ENCODE peak calls at places on chromosomes 7 and 10, in nine cellular contexts. One of them, this sample, is unnamed.

GRCh38 chr7:76108540-76109233 is 60.8 kb downstream of the MDH2 start:
- DNase-seq in K562: no peak
- DNase-seq in lower lobe of right lung: peak; percentile 60
- DNase-seq in foreskin keratinocyte: no peak
- DNase-seq in WERI-Rb-1: no peak
- DNase-seq in stomach: peak; percentile 77
- DNase-seq in AG04450: no peak
- DNase-seq in dorsolateral prefrontal cortex: no peak
- DNase-seq in astrocyte: peak; percentile 32
- DNase-seq in this sample: no peak

GRCh38 chr7:95066736-95067530 is 159.5 kb downstream of the PPP1R9A start:
- DNase-seq in lower lobe of right lung: no peak
- DNase-seq in AG04450: no peak
- DNase-seq in astrocyte: peak; percentile 50
- DNase-seq in K562: no peak
- DNase-seq in dorsolateral prefrontal cortex: no peak
- DNase-seq in stomach: no peak
- DNase-seq in foreskin keratinocyte: peak; percentile 13
- DNase-seq in WERI-Rb-1: no peak
- DNase-seq in this sample: peak; percentile 18

GRCh38 chr7:82655965-82656364 is 212.4 kb upstream of the CACNA2D1 start:
- DNase-seq in K562: no peak
- DNase-seq in stomach: no peak
- DNase-seq in foreskin keratinocyte: no peak
- DNase-seq in WERI-Rb-1: no peak
- DNase-seq in dorsolateral prefrontal cortex: no peak
- DNase-seq in astrocyte: peak; percentile 57
- DNase-seq in AG04450: no peak
- DNase-seq in lower lobe of right lung: no peak
- DNase-seq in this sample: no peak

GRCh38 chr10:115879372-115879771 is 393.6 kb downstream of the GFRA1 start:
- DNase-seq in K562: no peak
- DNase-seq in AG04450: no peak
- DNase-seq in dorsolateral prefrontal cortex: no peak
- DNase-seq in WERI-Rb-1: no peak
- DNase-seq in astrocyte: no peak
- DNase-seq in lower lobe of right lung: no peak
- DNase-seq in stomach: no peak
- DNase-seq in foreskin keratinocyte: no peak
- DNase-seq in this sample: no peak

GRCh38 chr7:86745019-86745745 is 101.5 kb downstream of the GRM3 start:
- DNase-seq in lower lobe of right lung: no peak
- DNase-seq in astrocyte: no peak
- DNase-seq in foreskin keratinocyte: no peak
- DNase-seq in dorsolateral prefrontal cortex: no peak
- DNase-seq in stomach: peak; percentile 70
- DNase-seq in AG04450: no peak
- DNase-seq in K562: no peak
- DNase-seq in WERI-Rb-1: no peak
- DNase-seq in this sample: no peak

GRCh38 chr7:100546129-100546867 is 7.3 kb downstream of the AGFG2 start:
- DNase-seq in K562: no peak
- DNase-seq in dorsolateral prefrontal cortex: no peak
- DNase-seq in lower lobe of right lung: no peak
- DNase-seq in stomach: peak; percentile 38
- DNase-seq in astrocyte: no peak
- DNase-seq in WERI-Rb-1: no peak
- DNase-seq in foreskin keratinocyte: no peak
- DNase-seq in AG04450: no peak
- DNase-seq in this sample: no peak

GRCh38 chr7:134448359-134449229 is 10.3 kb downstream of the AKR1B1 start:
- DNase-seq in AG04450: peak; percentile 74
- DNase-seq in K562: peak; percentile 80
- DNase-seq in WERI-Rb-1: no peak
- DNase-seq in stomach: no peak
- DNase-seq in foreskin keratinocyte: peak; percentile 54
- DNase-seq in lower lobe of right lung: no peak
- DNase-seq in dorsolateral prefrontal cortex: no peak
- DNase-seq in astrocyte: peak; percentile 80
- DNase-seq in this sample: peak; percentile 66

GRCh38 chr7:112510032-112510742 is 29.4 kb downstream of the LSMEM1 start:
- DNase-seq in WERI-Rb-1: no peak
- DNase-seq in K562: no peak
- DNase-seq in dorsolateral prefrontal cortex: no peak
- DNase-seq in foreskin keratinocyte: peak; percentile 53
- DNase-seq in astrocyte: peak; percentile 86
- DNase-seq in lower lobe of right lung: no peak
- DNase-seq in stomach: no peak
- DNase-seq in AG04450: peak; percentile 30
- DNase-seq in this sample: peak; percentile 46

GRCh38 chr7:30247546-30248386 is 36.6 kb upstream of the ZNRF2 start:
- DNase-seq in WERI-Rb-1: peak; percentile 37
- DNase-seq in AG04450: no peak
- DNase-seq in astrocyte: no peak
- DNase-seq in lower lobe of right lung: no peak
- DNase-seq in foreskin keratinocyte: no peak
- DNase-seq in dorsolateral prefrontal cortex: no peak
- DNase-seq in stomach: no peak
- DNase-seq in K562: no peak
- DNase-seq in this sample: no peak

GRCh38 chr10:49393757-49394156 is 2.1 kb downstream of the DRGX start:
- DNase-seq in WERI-Rb-1: no peak
- DNase-seq in foreskin keratinocyte: no peak
- DNase-seq in AG04450: no peak
- DNase-seq in astrocyte: no peak
- DNase-seq in K562: no peak
- DNase-seq in stomach: no peak
- DNase-seq in lower lobe of right lung: no peak
- DNase-seq in dorsolateral prefrontal cortex: no peak
- DNase-seq in this sample: no peak
- H3K27me3 ChIP-seq in WERI-Rb-1: peaks cover 58% of the 10 kb centered on the region
- H3K27me3 ChIP-seq in foreskin keratinocyte: peaks cover 97% of the 10 kb centered on the region
- H3K27me3 ChIP-seq in AG04450: peaks cover 59% of the 10 kb centered on the region
- H3K27me3 ChIP-seq in astrocyte: peaks cover 74% of the 10 kb centered on the region
- H3K27me3 ChIP-seq in K562: peaks cover 70% of the 10 kb centered on the region
- H3K27me3 ChIP-seq in stomach: peaks cover 97% of the 10 kb centered on the region
- H3K27me3 ChIP-seq in lower lobe of right lung: peaks cover 73% of the 10 kb centered on the region
- H3K27me3 ChIP-seq in dorsolateral prefrontal cortex: peaks cover 80% of the 10 kb centered on the region
- H3K27me3 ChIP-seq in this sample: peaks cover 50% of the 10 kb centered on the region

DNA sequence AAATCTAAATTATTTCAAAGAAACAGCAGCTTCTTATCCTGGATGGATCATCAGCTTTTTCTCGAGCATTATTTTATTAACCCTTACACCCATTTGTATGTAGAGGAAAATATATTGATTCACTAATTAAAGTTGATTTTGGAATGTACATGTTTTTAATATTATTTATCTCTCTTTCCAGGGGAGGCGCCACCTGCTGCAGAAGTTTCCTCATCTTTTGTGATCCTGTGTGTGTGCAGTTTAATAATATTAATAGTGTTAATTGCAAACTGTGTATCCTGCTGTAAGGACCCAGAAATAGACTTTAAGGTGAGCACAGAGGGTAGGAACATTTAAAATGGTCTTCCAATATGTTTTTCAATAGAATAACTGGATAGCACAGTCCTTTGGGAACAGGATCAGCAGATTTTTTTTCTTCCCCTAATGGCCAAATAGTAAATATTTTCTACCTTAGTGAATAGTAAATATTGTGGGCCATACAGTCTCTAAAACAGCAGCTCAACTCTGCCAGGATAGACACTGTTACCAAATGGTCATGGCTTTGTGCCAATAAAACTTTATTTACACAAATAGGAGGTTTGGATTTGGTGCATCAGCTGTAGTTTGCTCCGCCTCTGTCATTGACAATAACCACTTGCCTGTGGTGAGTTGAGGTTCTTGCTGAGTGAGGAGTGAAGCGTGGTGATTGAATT is 30.6 kb downstream of the LMTK2 start:
- DNase-seq in lower lobe of right lung: no peak
- DNase-seq in dorsolateral prefrontal cortex: no peak
- DNase-seq in stomach: no peak
- DNase-seq in AG04450: no peak
- DNase-seq in foreskin keratinocyte: no peak
- DNase-seq in astrocyte: no peak
- DNase-seq in K562: no peak
- DNase-seq in WERI-Rb-1: no peak
- DNase-seq in this sample: no peak
- TF ChIP-seq CTCF in lower lobe of right lung: no peak
- TF ChIP-seq CTCF in dorsolateral prefrontal cortex: no peak
- TF ChIP-seq CTCF in stomach: no peak
- TF ChIP-seq CTCF in AG04450: no peak
- TF ChIP-seq CTCF in foreskin keratinocyte: peak; percentile 11
- TF ChIP-seq CTCF in astrocyte: no peak
- TF ChIP-seq CTCF in K562: no peak
- TF ChIP-seq CTCF in WERI-Rb-1: no peak
- TF ChIP-seq CTCF in this sample: no peak

GRCh38 chr10:5500162-5500670 is 846 bp upstream of the CALML5 start:
- DNase-seq in astrocyte: no peak
- DNase-seq in WERI-Rb-1: no peak
- DNase-seq in stomach: no peak
- DNase-seq in lower lobe of right lung: no peak
- DNase-seq in dorsolateral prefrontal cortex: no peak
- DNase-seq in AG04450: no peak
- DNase-seq in K562: no peak
- DNase-seq in foreskin keratinocyte: no peak
- DNase-seq in this sample: no peak

GRCh38 chr10:5501976-5502902 is 2.9 kb upstream of the CALML5 start:
- DNase-seq in WERI-Rb-1: no peak
- DNase-seq in astrocyte: no peak
- DNase-seq in AG04450: no peak
- DNase-seq in dorsolateral prefrontal cortex: no peak
- DNase-seq in stomach: no peak
- DNase-seq in foreskin keratinocyte: no peak
- DNase-seq in K562: no peak
- DNase-seq in lower lobe of right lung: no peak
- DNase-seq in this sample: no peak

GRCh38 chr10:5499493-5499800 is at the start of gene CALML5:
- DNase-seq in WERI-Rb-1: no peak
- DNase-seq in foreskin keratinocyte: no peak
- DNase-seq in AG04450: no peak
- DNase-seq in K562: no peak
- DNase-seq in lower lobe of right lung: no peak
- DNase-seq in astrocyte: no peak
- DNase-seq in stomach: no peak
- DNase-seq in dorsolateral prefrontal cortex: no peak
- DNase-seq in this sample: no peak

GRCh38 chr10:5498791-5499492 is 428 bp downstream of the CALML5 start:
- DNase-seq in dorsolateral prefrontal cortex: no peak
- DNase-seq in WERI-Rb-1: no peak
- DNase-seq in stomach: no peak
- DNase-seq in lower lobe of right lung: no peak
- DNase-seq in foreskin keratinocyte: no peak
- DNase-seq in AG04450: no peak
- DNase-seq in K562: no peak
- DNase-seq in astrocyte: no peak
- DNase-seq in this sample: no peak

GRCh38 chr10:5500910-5501309 is 1.5 kb upstream of the CALML5 start:
- DNase-seq in AG04450: no peak
- DNase-seq in stomach: no peak
- DNase-seq in K562: no peak
- DNase-seq in WERI-Rb-1: no peak
- DNase-seq in lower lobe of right lung: no peak
- DNase-seq in astrocyte: no peak
- DNase-seq in dorsolateral prefrontal cortex: no peak
- DNase-seq in foreskin keratinocyte: no peak
- DNase-seq in this sample: no peak
- H3K27me3 ChIP-seq in AG04450: peaks cover 49% of the 10 kb centered on the region
- H3K27me3 ChIP-seq in stomach: no peaks in the 10 kb centered on the region
- H3K27me3 ChIP-seq in K562: peaks cover 23% of the 10 kb centered on the region
- H3K27me3 ChIP-seq in WERI-Rb-1: no peaks in the 10 kb centered on the region
- H3K27me3 ChIP-seq in lower lobe of right lung: no peaks in the 10 kb centered on the region
- H3K27me3 ChIP-seq in astrocyte: peaks cover 17% of the 10 kb centered on the region
- H3K27me3 ChIP-seq in dorsolateral prefrontal cortex: no peaks in the 10 kb centered on the region
- H3K27me3 ChIP-seq in foreskin keratinocyte: no peaks in the 10 kb centered on the region
- H3K27me3 ChIP-seq in this sample: peaks cover 7% of the 10 kb centered on the region

GRCh38 chr10:60237977-60238376 is 151.7 kb downstream of the ANK3 start:
- DNase-seq in foreskin keratinocyte: peak; percentile 2
- DNase-seq in stomach: no peak
- DNase-seq in K562: no peak
- DNase-seq in astrocyte: peak; percentile 25
- DNase-seq in AG04450: no peak
- DNase-seq in dorsolateral prefrontal cortex: no peak
- DNase-seq in WERI-Rb-1: no peak
- DNase-seq in lower lobe of right lung: no peak
- DNase-seq in this sample: no peak

GRCh38 chr10:60236869-60237524 is 152.7 kb downstream of the ANK3 start:
- DNase-seq in K562: no peak
- DNase-seq in dorsolateral prefrontal cortex: peak; percentile 23
- DNase-seq in astrocyte: peak; percentile 12
- DNase-seq in lower lobe of right lung: peak; percentile 77
- DNase-seq in stomach: peak; percentile 44
- DNase-seq in WERI-Rb-1: no peak
- DNase-seq in AG04450: no peak
- DNase-seq in foreskin keratinocyte: no peak
- DNase-seq in this sample: no peak

GRCh38 chr10:60235001-60235400 is 154.7 kb downstream of the ANK3 start:
- DNase-seq in K562: no peak
- DNase-seq in astrocyte: peak; percentile 65
- DNase-seq in AG04450: no peak
- DNase-seq in dorsolateral prefrontal cortex: peak; percentile 28
- DNase-seq in stomach: no peak
- DNase-seq in lower lobe of right lung: no peak
- DNase-seq in foreskin keratinocyte: peak; percentile 4
- DNase-seq in WERI-Rb-1: no peak
- DNase-seq in this sample: no peak

GRCh38 chr10:60239228-60239627 is 150.4 kb downstream of the ANK3 start:
- DNase-seq in foreskin keratinocyte: no peak
- DNase-seq in stomach: no peak
- DNase-seq in lower lobe of right lung: no peak
- DNase-seq in K562: no peak
- DNase-seq in AG04450: no peak
- DNase-seq in astrocyte: no peak
- DNase-seq in WERI-Rb-1: no peak
- DNase-seq in dorsolateral prefrontal cortex: no peak
- DNase-seq in this sample: no peak

GRCh38 chr10:60238408-60239100 is 151.1 kb downstream of the ANK3 start:
- DNase-seq in astrocyte: peak; percentile 52
- DNase-seq in stomach: peak; percentile 44
- DNase-seq in K562: no peak
- DNase-seq in dorsolateral prefrontal cortex: no peak
- DNase-seq in AG04450: peak; percentile 30
- DNase-seq in lower lobe of right lung: no peak
- DNase-seq in WERI-Rb-1: no peak
- DNase-seq in foreskin keratinocyte: peak; percentile 15
- DNase-seq in this sample: no peak
- TF ChIP-seq CTCF in astrocyte: no peak
- TF ChIP-seq CTCF in stomach: no peak
- TF ChIP-seq CTCF in K562: peak; percentile 64
- TF ChIP-seq CTCF in dorsolateral prefrontal cortex: no peak
- TF ChIP-seq CTCF in AG04450: peak; percentile 63
- TF ChIP-seq CTCF in lower lobe of right lung: peak; percentile 18
- TF ChIP-seq CTCF in WERI-Rb-1: peak; percentile 59
- TF ChIP-seq CTCF in foreskin keratinocyte: peak; percentile 57
- TF ChIP-seq CTCF in this sample: peak; percentile 49

This sample was measured in BJ.